ENCODE peak calls at places on chromosomes 4 and X, in eight cellular contexts. R is HT-29, V is left colon, B is astrocyte of the spinal cord, G is activated T-cell treated with anti-CD3 and anti-CD28 coated beads for 1 hour, O is left kidney, L is germinal center, I is Right ventricle myocardium superior. J is an unnamed sample.

GRCh38 chrX:40877869-40878268 is 142.5 kb upstream of the MED14 start:
- DNase-seq in O (peak; percentile 23), R (peak; percentile 33), B (peak; percentile 32), I (no peak), G (no peak), L (no peak), V (no peak), J (no peak)

GRCh38 chr4:182876427-182876826 is 40.8 kb downstream of the DCTD start:
- DNase-seq in G (no peak), V (no peak), I (no peak), R (no peak), B (no peak), L (no peak), O (no peak), J (no peak)

GRCh38 chrX:155262970-155263754 is 1.1 kb downstream of the RAB39B start:
- DNase-seq in O (no peak), B (no peak), R (no peak), I (no peak), G (no peak), L (no peak), V (no peak), J (no peak)

GRCh38 chr4:169557061-169557636 is 55.2 kb downstream of the NEK1 start:
- DNase-seq in O (no peak), B (peak; percentile 30), R (peak; percentile 19), L (no peak), G (no peak), I (no peak), V (no peak), J (no peak)

GRCh38 chr4:140645614-140646412 is 77.1 kb upstream of the UCP1 start:
- DNase-seq in R (no peak), O (no peak), V (no peak), I (peak; percentile 53), L (no peak), G (no peak), B (no peak), J (no peak)

GRCh38 chr4:146333187-146333894 is 119.0 kb downstream of the REELD1 start:
- DNase-seq in O (no peak), L (peak; percentile 11), I (no peak), R (no peak), B (peak; percentile 93), V (peak; percentile 20), G (no peak), J (no peak)

GRCh38 chr4:158610790-158611189 is 60.9 kb downstream of the C4orf46 start:
- DNase-seq in G (no peak), R (no peak), L (no peak), I (no peak), V (no peak), O (no peak), B (peak; percentile 35), J (no peak)

GRCh38 chrX:71923516-71923915 is 12.9 kb downstream of the NHSL2 start:
- DNase-seq in V (no peak), I (no peak), L (no peak), O (no peak), G (no peak), B (no peak), R (no peak), J (no peak)

GRCh38 chr4:130478406-130478805 is 1382.5 kb downstream of the C4orf33 start:
- DNase-seq in I (no peak), G (no peak), L (no peak), B (peak; percentile 30), R (no peak), V (no peak), O (no peak), J (no peak)

GRCh38 chr4:8355864-8356565 is 84.5 kb downstream of the ACOX3 start:
- DNase-seq in V (no peak), B (peak; percentile 51), R (no peak), O (no peak), G (no peak), L (no peak), I (peak; percentile 31), J (no peak)

GRCh38 chr4:61838072-61838471 is 637.9 kb downstream of the ADGRL3 start:
- DNase-seq in B (no peak), G (no peak), V (no peak), L (no peak), I (no peak), R (no peak), O (no peak), J (no peak)

GRCh38 chr4:119100640-119101039 is 35.0 kb upstream of the MYOZ2 start:
- DNase-seq in V (no peak), I (no peak), B (no peak), L (no peak), O (no peak), G (no peak), R (no peak), J (no peak)

GRCh38 chrX:148691456-148691855 is 191.0 kb downstream of the AFF2 start:
- DNase-seq in B (peak; percentile 3), O (no peak), V (no peak), R (no peak), L (no peak), G (no peak), I (no peak), J (no peak)

GRCh38 chr4:38509551-38509950 is 154.4 kb upstream of the KLF3 start:
- DNase-seq in R (no peak), I (no peak), L (no peak), B (no peak), G (peak; percentile 30), V (no peak), O (no peak), J (no peak)

GRCh38 chr4:7025040-7025602 is 18.1 kb upstream of the TADA2B start:
- DNase-seq in B (no peak), V (no peak), I (no peak), R (no peak), L (no peak), G (no peak), O (no peak), J (no peak)

GRCh38 chr4:10715696-10716095 is 31.1 kb upstream of the CLNK start:
- DNase-seq in G (no peak), L (no peak), R (no peak), O (no peak), V (no peak), I (no peak), B (peak; percentile 77), J (no peak)

J was measured in colonic mucosa.